ENCODE peak calls at places on chromosomes 12 and 14, in seven cellular contexts. One of them, this sample, is unnamed.
A peak's percentile ranks its signal among the peaks of the same experiment; 100 is the strongest.

GRCh38 chr14:101006008-101006407 is 102.5 kb upstream of the RTL1 start:
- DNase-seq in H54: no peak
- DNase-seq in Peyer's patch: no peak
- DNase-seq in esophagus muscularis mucosa: no peak
- DNase-seq in HCT116: no peak
- DNase-seq in heart left ventricle: peak; percentile 57
- DNase-seq in A549: no peak
- DNase-seq in this sample: no peak

GRCh38 chr12:49201595-49202295 is 12.9 kb upstream of the TUBA1A start:
- DNase-seq in Peyer's patch: no peak
- DNase-seq in A549: no peak
- DNase-seq in heart left ventricle: no peak
- DNase-seq in H54: no peak
- DNase-seq in HCT116: no peak
- DNase-seq in esophagus muscularis mucosa: no peak
- DNase-seq in this sample: no peak

GRCh38 chr14:62743569-62743968 is 301.7 kb downstream of the KCNH5 start:
- DNase-seq in H54: no peak
- DNase-seq in HCT116: no peak
- DNase-seq in A549: no peak
- DNase-seq in esophagus muscularis mucosa: no peak
- DNase-seq in Peyer's patch: no peak
- DNase-seq in heart left ventricle: no peak
- DNase-seq in this sample: no peak

GRCh38 chr12:112839386-112839972 is 47.9 kb downstream of the RPH3A start:
- DNase-seq in Peyer's patch: no peak
- DNase-seq in heart left ventricle: no peak
- DNase-seq in HCT116: no peak
- DNase-seq in H54: peak; percentile 53
- DNase-seq in esophagus muscularis mucosa: no peak
- DNase-seq in A549: peak; percentile 72
- DNase-seq in this sample: no peak

GRCh38 chr14:99354166-99354875 is 82.3 kb upstream of the BCL11B start:
- DNase-seq in esophagus muscularis mucosa: no peak
- DNase-seq in A549: no peak
- DNase-seq in Peyer's patch: no peak
- DNase-seq in H54: no peak
- DNase-seq in heart left ventricle: no peak
- DNase-seq in HCT116: no peak
- DNase-seq in this sample: no peak

GRCh38 chr12:106774808-106775524 is 484 bp downstream of the RIC8B start:
- DNase-seq in Peyer's patch: no peak
- DNase-seq in A549: no peak
- DNase-seq in HCT116: no peak
- DNase-seq in heart left ventricle: peak; percentile 65
- DNase-seq in H54: no peak
- DNase-seq in esophagus muscularis mucosa: peak; percentile 21
- DNase-seq in this sample: peak; percentile 23

GRCh38 chr14:59362533-59362932 is 102.6 kb downstream of the GPR135 start:
- DNase-seq in heart left ventricle: no peak
- DNase-seq in H54: no peak
- DNase-seq in A549: no peak
- DNase-seq in esophagus muscularis mucosa: no peak
- DNase-seq in Peyer's patch: no peak
- DNase-seq in HCT116: peak; percentile 43
- DNase-seq in this sample: no peak

GRCh38 chr12:92533280-92533890 is 169.4 kb upstream of the PLEKHG7 start:
- DNase-seq in heart left ventricle: no peak
- DNase-seq in Peyer's patch: no peak
- DNase-seq in H54: no peak
- DNase-seq in esophagus muscularis mucosa: no peak
- DNase-seq in HCT116: no peak
- DNase-seq in A549: no peak
- DNase-seq in this sample: no peak

GRCh38 chr12:61879229-61879628 is 381.0 kb upstream of the USP15 start:
- DNase-seq in H54: no peak
- DNase-seq in HCT116: no peak
- DNase-seq in A549: no peak
- DNase-seq in Peyer's patch: no peak
- DNase-seq in heart left ventricle: peak; percentile 64
- DNase-seq in esophagus muscularis mucosa: no peak
- DNase-seq in this sample: no peak

GRCh38 chr12:132154341-132154761 is 10.1 kb downstream of the NOC4L start:
- DNase-seq in HCT116: no peak
- DNase-seq in esophagus muscularis mucosa: no peak
- DNase-seq in heart left ventricle: no peak
- DNase-seq in Peyer's patch: no peak
- DNase-seq in H54: no peak
- DNase-seq in A549: no peak
- DNase-seq in this sample: no peak

GRCh38 chr12:5736016-5736415 is 209.0 kb downstream of the ANO2 start:
- DNase-seq in A549: no peak
- DNase-seq in esophagus muscularis mucosa: peak; percentile 68
- DNase-seq in HCT116: no peak
- DNase-seq in heart left ventricle: no peak
- DNase-seq in Peyer's patch: no peak
- DNase-seq in H54: no peak
- DNase-seq in this sample: no peak

GRCh38 chr12:79644274-79645234 is 46.2 kb downstream of the PAWR start:
- DNase-seq in heart left ventricle: no peak
- DNase-seq in esophagus muscularis mucosa: no peak
- DNase-seq in H54: no peak
- DNase-seq in Peyer's patch: no peak
- DNase-seq in A549: no peak
- DNase-seq in HCT116: no peak
- DNase-seq in this sample: no peak

GRCh38 chr12:108589028-108589839 is 8.7 kb downstream of the TMEM119 start:
- DNase-seq in A549: no peak
- DNase-seq in esophagus muscularis mucosa: no peak
- DNase-seq in heart left ventricle: no peak
- DNase-seq in Peyer's patch: no peak
- DNase-seq in HCT116: no peak
- DNase-seq in H54: no peak
- DNase-seq in this sample: no peak

GRCh38 chr14:68245146-68246073 is 425.8 kb downstream of the RAD51B start:
- DNase-seq in heart left ventricle: no peak
- DNase-seq in esophagus muscularis mucosa: no peak
- DNase-seq in H54: no peak
- DNase-seq in HCT116: no peak
- DNase-seq in Peyer's patch: no peak
- DNase-seq in A549: no peak
- DNase-seq in this sample: no peak

GRCh38 chr12:95767703-95768102 is 22.9 kb downstream of the NTN4 start:
- DNase-seq in A549: no peak
- DNase-seq in HCT116: no peak
- DNase-seq in H54: no peak
- DNase-seq in esophagus muscularis mucosa: no peak
- DNase-seq in Peyer's patch: no peak
- DNase-seq in heart left ventricle: no peak
- DNase-seq in this sample: no peak

GRCh38 chr14:75978249-75978731 is 3.5 kb downstream of the TGFB3 start:
- DNase-seq in H54: no peak
- DNase-seq in esophagus muscularis mucosa: no peak
- DNase-seq in Peyer's patch: peak; percentile 62
- DNase-seq in HCT116: no peak
- DNase-seq in A549: no peak
- DNase-seq in heart left ventricle: no peak
- DNase-seq in this sample: no peak

GRCh38 chr14:81246561-81247270 is 26.0 kb upstream of the GTF2A1 start:
- DNase-seq in A549: no peak
- DNase-seq in H54: no peak
- DNase-seq in esophagus muscularis mucosa: peak; percentile 45
- DNase-seq in Peyer's patch: no peak
- DNase-seq in heart left ventricle: no peak
- DNase-seq in HCT116: no peak
- DNase-seq in this sample: no peak

GRCh38 chr14:93884950-93885349 is 42.2 kb upstream of the FAM181A start:
- DNase-seq in heart left ventricle: no peak
- DNase-seq in A549: no peak
- DNase-seq in esophagus muscularis mucosa: no peak
- DNase-seq in Peyer's patch: no peak
- DNase-seq in H54: no peak
- DNase-seq in HCT116: no peak
- DNase-seq in this sample: no peak

GRCh38 chr14:36429692-36430091 is 90.3 kb downstream of the NKX2-1 start:
- DNase-seq in H54: no peak
- DNase-seq in heart left ventricle: no peak
- DNase-seq in HCT116: no peak
- DNase-seq in A549: no peak
- DNase-seq in Peyer's patch: no peak
- DNase-seq in esophagus muscularis mucosa: no peak
- DNase-seq in this sample: no peak

GRCh38 chr12:6915023-6915788 is 826 bp downstream of the ENO2 start:
- DNase-seq in Peyer's patch: no peak
- DNase-seq in esophagus muscularis mucosa: no peak
- DNase-seq in HCT116: no peak
- DNase-seq in heart left ventricle: no peak
- DNase-seq in A549: peak; percentile 65
- DNase-seq in H54: no peak
- DNase-seq in this sample: no peak

GRCh38 chr12:3231399-3231876 is 154.3 kb downstream of the TSPAN9 start:
- DNase-seq in heart left ventricle: peak; percentile 61
- DNase-seq in esophagus muscularis mucosa: no peak
- DNase-seq in Peyer's patch: no peak
- DNase-seq in HCT116: no peak
- DNase-seq in H54: no peak
- DNase-seq in A549: no peak
- DNase-seq in this sample: no peak

GRCh38 chr14:36503771-36504741 is 16.0 kb downstream of the NKX2-1 start:
- DNase-seq in HCT116: no peak
- DNase-seq in A549: no peak
- DNase-seq in H54: no peak
- DNase-seq in heart left ventricle: no peak
- DNase-seq in Peyer's patch: no peak
- DNase-seq in esophagus muscularis mucosa: no peak
- DNase-seq in this sample: no peak

GRCh38 chr12:102948941-102949352 is 8.5 kb upstream of the ASCL1 start:
- DNase-seq in HCT116: peak; percentile 23
- DNase-seq in H54: no peak
- DNase-seq in Peyer's patch: peak; percentile 72
- DNase-seq in esophagus muscularis mucosa: peak; percentile 92
- DNase-seq in heart left ventricle: no peak
- DNase-seq in A549: peak; percentile 47
- DNase-seq in this sample: no peak

GRCh38 chr12:115398311-115398781 is 714.4 kb upstream of the TBX3 start:
- DNase-seq in H54: no peak
- DNase-seq in A549: peak; percentile 49
- DNase-seq in Peyer's patch: peak; percentile 50
- DNase-seq in esophagus muscularis mucosa: peak; percentile 53
- DNase-seq in heart left ventricle: no peak
- DNase-seq in HCT116: no peak
- DNase-seq in this sample: no peak

GRCh38 chr14:38808734-38809455 is 294.1 kb downstream of the SEC23A start:
- DNase-seq in heart left ventricle: no peak
- DNase-seq in esophagus muscularis mucosa: no peak
- DNase-seq in A549: no peak
- DNase-seq in HCT116: peak; percentile 1
- DNase-seq in H54: no peak
- DNase-seq in Peyer's patch: peak; percentile 75
- DNase-seq in this sample: no peak

DNA sequence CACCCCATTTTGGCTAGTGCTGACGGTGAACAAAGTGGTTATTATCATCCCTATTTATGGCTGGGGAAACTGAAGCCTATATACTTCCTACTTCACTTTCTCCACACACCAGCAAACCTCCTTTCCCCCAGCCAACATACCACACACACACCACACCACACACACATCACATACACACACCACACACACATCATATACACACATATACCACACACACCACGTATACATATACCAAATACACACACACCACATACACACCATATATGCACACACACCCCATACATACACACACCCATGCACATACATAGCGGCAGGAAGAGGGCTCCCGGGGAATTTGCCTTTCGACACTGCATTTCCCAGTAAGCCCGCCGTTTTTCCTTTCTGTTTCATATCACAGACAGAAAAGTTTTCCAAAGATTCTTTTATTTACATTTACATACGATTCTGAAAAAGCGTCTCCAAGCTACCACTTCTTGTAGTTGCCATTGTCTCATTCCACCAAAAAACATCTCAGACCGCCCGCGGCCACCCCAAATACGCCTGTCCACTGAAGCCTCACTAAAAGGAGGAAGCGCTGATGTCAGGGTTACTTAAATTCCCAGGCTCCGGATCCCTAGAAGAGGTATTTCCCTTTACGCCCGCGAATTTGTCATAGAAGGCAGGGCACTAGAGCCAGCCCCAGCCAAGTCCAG is 826 bp upstream of the RAB5B start:
- DNase-seq in esophagus muscularis mucosa: no peak
- DNase-seq in HCT116: no peak
- DNase-seq in H54: no peak
- DNase-seq in heart left ventricle: no peak
- DNase-seq in A549: no peak
- DNase-seq in Peyer's patch: peak; percentile 55
- DNase-seq in this sample: no peak
- TF ChIP-seq POLR2A in esophagus muscularis mucosa: peak; percentile 68
- TF ChIP-seq POLR2A in HCT116: no peak
- TF ChIP-seq POLR2A in H54: no peak
- TF ChIP-seq POLR2A in heart left ventricle: no peak
- TF ChIP-seq POLR2A in A549: peak; percentile 23
- TF ChIP-seq POLR2A in Peyer's patch: peak; percentile 72
- TF ChIP-seq POLR2A in this sample: no peak

GRCh38 chr14:65783576-65783975 is 371.0 kb downstream of the FUT8 start:
- DNase-seq in esophagus muscularis mucosa: no peak
- DNase-seq in heart left ventricle: no peak
- DNase-seq in HCT116: no peak
- DNase-seq in Peyer's patch: no peak
- DNase-seq in H54: no peak
- DNase-seq in A549: no peak
- DNase-seq in this sample: no peak
- TF ChIP-seq POLR2A in esophagus muscularis mucosa: no peak
- TF ChIP-seq POLR2A in heart left ventricle: no peak
- TF ChIP-seq POLR2A in HCT116: no peak
- TF ChIP-seq POLR2A in Peyer's patch: no peak
- TF ChIP-seq POLR2A in H54: no peak
- TF ChIP-seq POLR2A in A549: no peak
- TF ChIP-seq POLR2A in this sample: no peak

GRCh38 chr14:94897583-94897982 is 127.7 kb upstream of the GSC start:
- DNase-seq in heart left ventricle: no peak
- DNase-seq in A549: no peak
- DNase-seq in esophagus muscularis mucosa: no peak
- DNase-seq in HCT116: no peak
- DNase-seq in H54: no peak
- DNase-seq in Peyer's patch: no peak
- DNase-seq in this sample: no peak

GRCh38 chr14:94893411-94894160 is 123.7 kb upstream of the GSC start:
- DNase-seq in A549: no peak
- DNase-seq in esophagus muscularis mucosa: no peak
- DNase-seq in H54: no peak
- DNase-seq in HCT116: no peak
- DNase-seq in Peyer's patch: no peak
- DNase-seq in heart left ventricle: no peak
- DNase-seq in this sample: no peak

GRCh38 chr14:94897092-94897491 is 127.2 kb upstream of the GSC start:
- DNase-seq in heart left ventricle: no peak
- DNase-seq in A549: no peak
- DNase-seq in esophagus muscularis mucosa: no peak
- DNase-seq in Peyer's patch: no peak
- DNase-seq in H54: no peak
- DNase-seq in HCT116: no peak
- DNase-seq in this sample: no peak
- TF ChIP-seq POLR2A in heart left ventricle: no peak
- TF ChIP-seq POLR2A in A549: no peak
- TF ChIP-seq POLR2A in esophagus muscularis mucosa: no peak
- TF ChIP-seq POLR2A in Peyer's patch: no peak
- TF ChIP-seq POLR2A in H54: no peak
- TF ChIP-seq POLR2A in HCT116: no peak
- TF ChIP-seq POLR2A in this sample: no peak

GRCh38 chr14:71400821-71401447 is 493.7 kb downstream of the PCNX1 start:
- DNase-seq in Peyer's patch: no peak
- DNase-seq in H54: no peak
- DNase-seq in esophagus muscularis mucosa: no peak
- DNase-seq in HCT116: no peak
- DNase-seq in A549: no peak
- DNase-seq in heart left ventricle: no peak
- DNase-seq in this sample: no peak
- TF ChIP-seq POLR2A in Peyer's patch: no peak
- TF ChIP-seq POLR2A in H54: no peak
- TF ChIP-seq POLR2A in esophagus muscularis mucosa: no peak
- TF ChIP-seq POLR2A in HCT116: no peak
- TF ChIP-seq POLR2A in A549: no peak
- TF ChIP-seq POLR2A in heart left ventricle: no peak
- TF ChIP-seq POLR2A in this sample: no peak

This sample was measured in GM12892.